ENCODE peak calls at places on chromosomes 4 and X, in eight cellular contexts. One of them, this sample, is unnamed.

GRCh38 chr4:54703182-54703581 is 45.4 kb downstream of the KIT start:
- DNase-seq in stomach: no peak
- DNase-seq in H1: no peak
- DNase-seq in SK-N-SH: no peak
- DNase-seq in sigmoid colon: no peak
- DNase-seq in GM12878: no peak
- DNase-seq in suprapubic skin: no peak
- DNase-seq in esophagus muscularis mucosa: no peak
- DNase-seq in this sample: no peak

GRCh38 chrX:125791781-125792180 is 374.3 kb downstream of the DCAF12L2 start:
- DNase-seq in stomach: no peak
- DNase-seq in H1: no peak
- DNase-seq in SK-N-SH: no peak
- DNase-seq in sigmoid colon: no peak
- DNase-seq in GM12878: no peak
- DNase-seq in suprapubic skin: no peak
- DNase-seq in esophagus muscularis mucosa: no peak
- DNase-seq in this sample: no peak

GRCh38 chr4:185841451-185841850 is 29.5 kb upstream of the SORBS2 start:
- DNase-seq in stomach: no peak
- DNase-seq in H1: no peak
- DNase-seq in SK-N-SH: no peak
- DNase-seq in sigmoid colon: no peak
- DNase-seq in GM12878: no peak
- DNase-seq in suprapubic skin: no peak
- DNase-seq in esophagus muscularis mucosa: no peak
- DNase-seq in this sample: no peak

GRCh38 chrX:40938418-40938817 is 146.8 kb upstream of the USP9X start:
- DNase-seq in stomach: no peak
- DNase-seq in H1: no peak
- DNase-seq in SK-N-SH: no peak
- DNase-seq in sigmoid colon: no peak
- DNase-seq in GM12878: no peak
- DNase-seq in suprapubic skin: no peak
- DNase-seq in esophagus muscularis mucosa: no peak
- DNase-seq in this sample: no peak

GRCh38 chr4:2432991-2433530 is 14.3 kb downstream of the CFAP99 start:
- DNase-seq in stomach: no peak
- DNase-seq in H1: no peak
- DNase-seq in SK-N-SH: no peak
- DNase-seq in sigmoid colon: no peak
- DNase-seq in GM12878: no peak
- DNase-seq in suprapubic skin: no peak
- DNase-seq in esophagus muscularis mucosa: no peak
- DNase-seq in this sample: no peak

GRCh38 chr4:8391972-8392371 is 48.6 kb downstream of the ACOX3 start:
- DNase-seq in stomach: no peak
- DNase-seq in H1: no peak
- DNase-seq in SK-N-SH: no peak
- DNase-seq in sigmoid colon: peak
- DNase-seq in GM12878: peak
- DNase-seq in suprapubic skin: no peak
- DNase-seq in esophagus muscularis mucosa: peak
- DNase-seq in this sample: peak

GRCh38 chr4:72486991-72487390 is 82.0 kb downstream of the ADAMTS3 start:
- DNase-seq in stomach: no peak
- DNase-seq in H1: no peak
- DNase-seq in SK-N-SH: no peak
- DNase-seq in sigmoid colon: no peak
- DNase-seq in GM12878: no peak
- DNase-seq in suprapubic skin: no peak
- DNase-seq in esophagus muscularis mucosa: no peak
- DNase-seq in this sample: no peak

GRCh38 chr4:92265066-92265465 is 38.7 kb upstream of the GRID2 start:
- DNase-seq in stomach: no peak
- DNase-seq in H1: no peak
- DNase-seq in SK-N-SH: no peak
- DNase-seq in sigmoid colon: no peak
- DNase-seq in GM12878: no peak
- DNase-seq in suprapubic skin: no peak
- DNase-seq in esophagus muscularis mucosa: no peak
- DNase-seq in this sample: no peak

GRCh38 chr4:153792007-153792892 is 3.4 kb upstream of the SFRP2 start:
- DNase-seq in stomach: no peak
- DNase-seq in H1: peak
- DNase-seq in SK-N-SH: peak
- DNase-seq in sigmoid colon: peak
- DNase-seq in GM12878: no peak
- DNase-seq in suprapubic skin: no peak
- DNase-seq in esophagus muscularis mucosa: no peak
- DNase-seq in this sample: peak

GRCh38 chr4:107564326-107564725 is 155.7 kb downstream of the PAPSS1 start:
- DNase-seq in stomach: peak
- DNase-seq in H1: no peak
- DNase-seq in SK-N-SH: no peak
- DNase-seq in sigmoid colon: no peak
- DNase-seq in GM12878: no peak
- DNase-seq in suprapubic skin: no peak
- DNase-seq in esophagus muscularis mucosa: no peak
- DNase-seq in this sample: no peak

GRCh38 chrX:39814391-39814790 is 283.4 kb downstream of the BCOR start:
- DNase-seq in stomach: no peak
- DNase-seq in H1: no peak
- DNase-seq in SK-N-SH: no peak
- DNase-seq in sigmoid colon: no peak
- DNase-seq in GM12878: no peak
- DNase-seq in suprapubic skin: no peak
- DNase-seq in esophagus muscularis mucosa: no peak
- DNase-seq in this sample: peak

GRCh38 chrX:123425904-123426303 is 241.8 kb downstream of the GRIA3 start:
- DNase-seq in stomach: no peak
- DNase-seq in H1: no peak
- DNase-seq in SK-N-SH: no peak
- DNase-seq in sigmoid colon: no peak
- DNase-seq in GM12878: no peak
- DNase-seq in suprapubic skin: no peak
- DNase-seq in esophagus muscularis mucosa: no peak
- DNase-seq in this sample: no peak

GRCh38 chr4:133270021-133270570 is 121.0 kb downstream of the PCDH10 start:
- DNase-seq in stomach: no peak
- DNase-seq in H1: no peak
- DNase-seq in SK-N-SH: no peak
- DNase-seq in sigmoid colon: no peak
- DNase-seq in GM12878: no peak
- DNase-seq in suprapubic skin: no peak
- DNase-seq in esophagus muscularis mucosa: no peak
- DNase-seq in this sample: no peak

GRCh38 chrX:154412468-154412867 is 1.1 kb downstream of the TAFAZZIN start:
- DNase-seq in stomach: no peak
- DNase-seq in H1: no peak
- DNase-seq in SK-N-SH: peak
- DNase-seq in sigmoid colon: no peak
- DNase-seq in GM12878: no peak
- DNase-seq in suprapubic skin: no peak
- DNase-seq in esophagus muscularis mucosa: no peak
- DNase-seq in this sample: peak

GRCh38 chr4:145171919-145172318 is 8.5 kb downstream of the OTUD4 start:
- DNase-seq in stomach: no peak
- DNase-seq in H1: no peak
- DNase-seq in SK-N-SH: no peak
- DNase-seq in sigmoid colon: no peak
- DNase-seq in GM12878: no peak
- DNase-seq in suprapubic skin: no peak
- DNase-seq in esophagus muscularis mucosa: no peak
- DNase-seq in this sample: no peak

GRCh38 chr4:89837385-89837995 is 529 bp upstream of the SNCA start:
- DNase-seq in stomach: no peak
- DNase-seq in H1: peak
- DNase-seq in SK-N-SH: peak
- DNase-seq in sigmoid colon: no peak
- DNase-seq in GM12878: no peak
- DNase-seq in suprapubic skin: no peak
- DNase-seq in esophagus muscularis mucosa: no peak
- DNase-seq in this sample: no peak

GRCh38 chr4:7419961-7420660 is 14.6 kb downstream of the PSAPL1 start:
- DNase-seq in stomach: peak
- DNase-seq in H1: no peak
- DNase-seq in SK-N-SH: no peak
- DNase-seq in sigmoid colon: peak
- DNase-seq in GM12878: no peak
- DNase-seq in suprapubic skin: peak
- DNase-seq in esophagus muscularis mucosa: no peak
- DNase-seq in this sample: no peak

GRCh38 chr4:91681544-91681943 is 622.2 kb upstream of the GRID2 start:
- DNase-seq in stomach: no peak
- DNase-seq in H1: no peak
- DNase-seq in SK-N-SH: no peak
- DNase-seq in sigmoid colon: no peak
- DNase-seq in GM12878: no peak
- DNase-seq in suprapubic skin: no peak
- DNase-seq in esophagus muscularis mucosa: no peak
- DNase-seq in this sample: no peak

GRCh38 chrX:20515841-20516461 is 249.2 kb upstream of the RPS6KA3 start:
- DNase-seq in stomach: no peak
- DNase-seq in H1: no peak
- DNase-seq in SK-N-SH: no peak
- DNase-seq in sigmoid colon: no peak
- DNase-seq in GM12878: peak
- DNase-seq in suprapubic skin: no peak
- DNase-seq in esophagus muscularis mucosa: no peak
- DNase-seq in this sample: no peak

GRCh38 chr4:185847352-185848078 is 35.5 kb upstream of the SORBS2 start:
- DNase-seq in stomach: no peak
- DNase-seq in H1: no peak
- DNase-seq in SK-N-SH: peak
- DNase-seq in sigmoid colon: no peak
- DNase-seq in GM12878: no peak
- DNase-seq in suprapubic skin: no peak
- DNase-seq in esophagus muscularis mucosa: peak
- DNase-seq in this sample: no peak

GRCh38 chrX:41665676-41666075 is 23.1 kb upstream of the GPR34 start:
- DNase-seq in stomach: no peak
- DNase-seq in H1: no peak
- DNase-seq in SK-N-SH: no peak
- DNase-seq in sigmoid colon: no peak
- DNase-seq in GM12878: no peak
- DNase-seq in suprapubic skin: no peak
- DNase-seq in esophagus muscularis mucosa: no peak
- DNase-seq in this sample: no peak

GRCh38 chr4:17418010-17418409 is 93.9 kb downstream of the QDPR start:
- DNase-seq in stomach: no peak
- DNase-seq in H1: no peak
- DNase-seq in SK-N-SH: no peak
- DNase-seq in sigmoid colon: no peak
- DNase-seq in GM12878: no peak
- DNase-seq in suprapubic skin: no peak
- DNase-seq in esophagus muscularis mucosa: no peak
- DNase-seq in this sample: no peak

GRCh38 chrX:40278340-40279090 is 180.8 kb upstream of the BCOR start:
- DNase-seq in stomach: no peak
- DNase-seq in H1: no peak
- DNase-seq in SK-N-SH: no peak
- DNase-seq in sigmoid colon: no peak
- DNase-seq in GM12878: no peak
- DNase-seq in suprapubic skin: no peak
- DNase-seq in esophagus muscularis mucosa: no peak
- DNase-seq in this sample: no peak

GRCh38 chrX:129876734-129877395 is 29.1 kb upstream of the UTP14A start:
- DNase-seq in stomach: no peak
- DNase-seq in H1: peak
- DNase-seq in SK-N-SH: no peak
- DNase-seq in sigmoid colon: no peak
- DNase-seq in GM12878: no peak
- DNase-seq in suprapubic skin: no peak
- DNase-seq in esophagus muscularis mucosa: no peak
- DNase-seq in this sample: no peak
- TF ChIP-seq EP300 in stomach: no peak
- TF ChIP-seq EP300 in H1: no peak
- TF ChIP-seq EP300 in SK-N-SH: no peak
- TF ChIP-seq EP300 in sigmoid colon: no peak
- TF ChIP-seq EP300 in GM12878: no peak
- TF ChIP-seq EP300 in suprapubic skin: no peak
- TF ChIP-seq EP300 in esophagus muscularis mucosa: no peak
- TF ChIP-seq EP300 in this sample: no peak

DNA sequence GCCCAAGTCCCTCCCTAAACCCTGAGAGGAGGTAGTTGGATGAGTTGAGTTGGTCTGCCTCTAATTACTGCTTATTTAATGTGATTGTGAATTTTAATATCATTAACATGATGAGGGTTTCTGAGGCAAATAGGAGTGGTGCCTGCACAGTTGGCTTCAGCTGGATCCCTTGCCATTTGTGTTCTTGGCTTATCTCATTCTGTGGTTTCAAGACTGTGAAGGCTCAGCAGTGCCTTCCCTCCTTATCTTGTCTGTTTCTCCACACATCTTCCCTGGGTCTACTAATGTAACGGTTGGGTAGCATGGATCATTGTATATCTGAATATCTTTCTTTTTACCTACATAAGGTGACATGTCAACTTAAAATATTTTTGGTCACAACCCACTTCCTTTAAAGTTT is 1.6 kb upstream of the SLC10A4 start:
- DNase-seq in stomach: no peak
- DNase-seq in H1: no peak
- DNase-seq in SK-N-SH: no peak
- DNase-seq in sigmoid colon: no peak
- DNase-seq in GM12878: no peak
- DNase-seq in suprapubic skin: no peak
- DNase-seq in esophagus muscularis mucosa: no peak
- DNase-seq in this sample: no peak
- TF ChIP-seq POLR2AphosphoS5 in stomach: no peak
- TF ChIP-seq POLR2AphosphoS5 in H1: no peak
- TF ChIP-seq POLR2AphosphoS5 in SK-N-SH: no peak
- TF ChIP-seq POLR2AphosphoS5 in sigmoid colon: no peak
- TF ChIP-seq POLR2AphosphoS5 in GM12878: no peak
- TF ChIP-seq POLR2AphosphoS5 in suprapubic skin: no peak
- TF ChIP-seq POLR2AphosphoS5 in esophagus muscularis mucosa: no peak
- TF ChIP-seq POLR2AphosphoS5 in this sample: no peak

GRCh38 chrX:150525061-150525919 is 43.1 kb upstream of the MTM1 start:
- DNase-seq in stomach: peak
- DNase-seq in H1: no peak
- DNase-seq in SK-N-SH: no peak
- DNase-seq in sigmoid colon: no peak
- DNase-seq in GM12878: no peak
- DNase-seq in suprapubic skin: no peak
- DNase-seq in esophagus muscularis mucosa: no peak
- DNase-seq in this sample: no peak
- TF ChIP-seq EP300 in stomach: no peak
- TF ChIP-seq EP300 in H1: no peak
- TF ChIP-seq EP300 in SK-N-SH: no peak
- TF ChIP-seq EP300 in sigmoid colon: no peak
- TF ChIP-seq EP300 in GM12878: no peak
- TF ChIP-seq EP300 in suprapubic skin: no peak
- TF ChIP-seq EP300 in esophagus muscularis mucosa: no peak
- TF ChIP-seq EP300 in this sample: no peak

DNA sequence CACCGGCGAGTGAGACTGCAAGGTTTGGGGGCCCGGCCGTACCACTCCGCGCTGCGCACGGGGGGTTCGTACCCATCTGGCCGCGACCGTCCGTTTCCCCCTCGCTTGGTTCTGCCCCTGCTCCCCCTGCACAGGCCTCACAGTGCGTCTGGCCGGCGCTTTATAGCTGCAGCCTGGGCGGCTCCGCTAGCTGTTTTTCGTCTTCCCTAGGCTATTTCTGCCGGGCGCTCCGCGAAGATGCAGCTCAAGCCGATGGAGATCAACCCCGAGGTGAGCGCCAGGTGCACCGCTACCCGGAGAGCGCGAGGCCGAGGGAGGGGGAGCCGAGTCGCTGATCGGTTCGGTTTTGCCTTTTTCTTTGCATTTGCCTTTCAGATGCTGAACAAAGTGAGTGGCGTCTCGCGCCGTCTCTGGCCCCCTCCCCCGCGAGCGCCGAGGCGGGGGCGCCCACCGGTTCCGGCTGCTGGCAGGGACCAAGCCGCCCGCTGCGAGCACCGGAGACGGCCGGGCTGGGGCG is at the start of gene UCHL1:
- DNase-seq in stomach: peak
- DNase-seq in H1: peak
- DNase-seq in SK-N-SH: peak
- DNase-seq in sigmoid colon: peak
- DNase-seq in GM12878: no peak
- DNase-seq in suprapubic skin: no peak
- DNase-seq in esophagus muscularis mucosa: no peak
- DNase-seq in this sample: peak
- TF ChIP-seq POLR2AphosphoS5 in stomach: no peak
- TF ChIP-seq POLR2AphosphoS5 in H1: peak
- TF ChIP-seq POLR2AphosphoS5 in SK-N-SH: peak
- TF ChIP-seq POLR2AphosphoS5 in sigmoid colon: no peak
- TF ChIP-seq POLR2AphosphoS5 in GM12878: no peak
- TF ChIP-seq POLR2AphosphoS5 in suprapubic skin: no peak
- TF ChIP-seq POLR2AphosphoS5 in esophagus muscularis mucosa: no peak
- TF ChIP-seq POLR2AphosphoS5 in this sample: no peak

This sample was measured in transverse colon.